ENCODE peak calls at places on chromosomes 7 and 10, in four cellular contexts. T, E, Z and X are unnamed samples.
A peak's percentile ranks its signal among the peaks of the same experiment; 100 is the strongest.

GRCh38 chr10:131354380-131354779 is 42.9 kb upstream of the TCERG1L start:
- DNase-seq in Z (no peak), T (peak; percentile 50), E (no peak), X (no peak)

GRCh38 chr7:81934596-81935301 is 164.9 kb upstream of the HGF start:
- DNase-seq in Z (no peak), T (no peak), E (no peak), X (no peak)

GRCh38 chr10:125662616-125663015 is 20.3 kb downstream of the TEX36 start:
- DNase-seq in T (no peak), E (no peak), Z (no peak), X (no peak)

GRCh38 chr7:135362871-135363270 is 129.2 kb downstream of the STRA8 start:
- DNase-seq in T (no peak), Z (no peak), E (no peak), X (no peak)

GRCh38 chr7:75969704-75970498 is 24.5 kb downstream of the TMEM120A start:
- DNase-seq in E (no peak), Z (no peak), T (no peak), X (no peak)

GRCh38 chr10:44980309-44981171 is 1.9 kb upstream of the DEPP1 start:
- DNase-seq in T (no peak), Z (no peak), E (no peak), X (no peak)

GRCh38 chr10:61987951-61988379 is 86.5 kb downstream of the ARID5B start:
- DNase-seq in T (no peak), E (no peak), Z (no peak), X (no peak)

GRCh38 chr10:50452603-50453002 is 171.2 kb downstream of the SGMS1 start:
- DNase-seq in Z (no peak), T (no peak), E (no peak), X (no peak)

GRCh38 chr10:84196083-84196482 is 1.7 kb downstream of the CDHR1 start:
- DNase-seq in Z (no peak), E (no peak), T (no peak), X (no peak)

GRCh38 chr10:110820321-110820814 is 51.4 kb upstream of the PDCD4 start:
- DNase-seq in T (no peak), Z (peak; percentile 79), E (no peak), X (peak; percentile 61)

GRCh38 chr10:110822708-110823291 is 48.9 kb upstream of the PDCD4 start:
- DNase-seq in Z (no peak), T (no peak), E (no peak), X (no peak)

GRCh38 chr10:110821508-110821907 is 50.2 kb upstream of the PDCD4 start:
- DNase-seq in T (no peak), E (no peak), Z (peak; percentile 72), X (no peak)

GRCh38 chr10:110824152-110824441 is 47.6 kb upstream of the PDCD4 start:
- DNase-seq in Z (no peak), E (no peak), T (no peak), X (no peak)

DNA sequence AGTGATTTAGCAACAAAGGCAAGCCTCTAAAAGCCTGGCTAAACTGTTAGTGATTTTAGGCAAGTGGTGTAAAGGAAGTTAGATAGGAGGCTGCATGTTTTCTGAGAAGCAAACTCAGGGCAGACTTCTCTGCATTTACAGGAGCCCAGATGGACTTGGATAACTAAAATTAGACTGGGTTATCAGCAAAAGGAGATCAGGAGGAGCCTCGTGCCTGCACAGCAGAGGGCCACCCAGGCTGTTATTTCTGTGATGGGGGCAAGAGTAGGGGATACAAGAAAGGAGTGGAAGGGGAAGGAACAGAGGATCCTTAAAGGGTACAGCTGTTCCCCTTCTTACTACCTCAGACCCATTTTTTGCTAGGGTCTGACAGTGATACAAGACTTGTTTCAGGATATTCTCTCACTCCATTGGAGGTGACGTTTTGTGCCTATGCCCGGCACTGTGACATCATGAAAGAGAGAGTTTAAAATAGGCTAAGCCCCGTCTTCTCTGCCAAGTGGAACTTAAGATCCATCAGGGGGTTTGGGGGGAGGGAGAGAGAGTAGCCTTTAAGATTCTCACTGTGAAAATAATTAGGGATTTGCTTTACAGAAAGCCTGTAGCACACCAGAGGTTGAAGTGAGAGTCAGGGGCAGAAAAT is 49.5 kb upstream of the PDCD4 start:
- DNase-seq in T (no peak), E (no peak), Z (no peak), X (no peak)
- H3K4me1 ChIP-seq in T (no peaks in the 10 kb centered on the region), E (peaks cover 4% of the 10 kb centered on the region), Z (peaks cover 53% of the 10 kb centered on the region), X (peaks cover 52% of the 10 kb centered on the region)

GRCh38 chr7:835021-835420 is 2.7 kb downstream of the SUN1 start:
- DNase-seq in T (no peak), Z (no peak), E (no peak), X (no peak)

GRCh38 chr7:832968-833424 is 720 bp downstream of the SUN1 start:
- DNase-seq in E (no peak), T (no peak), Z (no peak), X (no peak)

GRCh38 chr7:832292-832967 is at the start of gene SUN1:
- DNase-seq in E (peak; percentile 31), T (no peak), Z (no peak), X (no peak)

GRCh38 chr7:834277-834676 is 2.0 kb downstream of the SUN1 start:
- DNase-seq in T (no peak), Z (no peak), E (no peak), X (no peak)

GRCh38 chr7:833601-834258 is 1.5 kb downstream of the SUN1 start:
- DNase-seq in E (no peak), T (no peak), Z (no peak), X (no peak)
- H3K4me1 ChIP-seq in E (peaks cover 36% of the 10 kb centered on the region), T (peaks cover 37% of the 10 kb centered on the region), Z (peaks cover 48% of the 10 kb centered on the region), X (no peaks in the 10 kb centered on the region)

GRCh38 chr7:17477182-17477581 is 178.7 kb downstream of the AHR start:
- DNase-seq in E (no peak), T (no peak), Z (no peak), X (no peak)

GRCh38 chr7:17472939-17473338 is 174.5 kb downstream of the AHR start:
- DNase-seq in E (no peak), Z (no peak), T (peak; percentile 84), X (no peak)

GRCh38 chr7:17474724-17475344 is 176.4 kb downstream of the AHR start:
- DNase-seq in T (peak; percentile 61), Z (no peak), E (no peak), X (peak; percentile 15)

DNA sequence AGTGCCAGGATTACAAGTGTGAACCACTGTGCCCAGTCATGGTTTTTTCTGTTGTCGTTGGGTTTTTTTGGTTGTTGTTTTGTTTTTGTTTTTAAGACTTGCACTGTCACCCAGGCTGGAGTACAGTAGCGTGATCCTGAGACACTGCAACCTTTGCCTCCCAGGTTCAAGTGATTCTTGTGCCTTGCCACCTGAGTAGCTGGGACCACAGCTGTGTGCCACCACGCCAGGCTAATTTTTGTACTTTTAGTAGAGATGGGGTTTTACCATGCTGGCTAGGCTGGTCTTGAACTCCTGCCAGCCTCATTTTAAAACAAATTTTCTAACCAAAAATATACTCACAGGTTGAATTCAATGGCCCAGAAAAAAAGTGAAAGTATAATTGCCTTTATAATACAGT is 174.1 kb downstream of the AHR start:
- DNase-seq in E (no peak), T (peak; percentile 86), Z (no peak), X (no peak)
- H3K4me1 ChIP-seq in E (no peaks in the 10 kb centered on the region), T (peaks cover 34% of the 10 kb centered on the region), Z (no peaks in the 10 kb centered on the region), X (no peaks in the 10 kb centered on the region)

DNA sequence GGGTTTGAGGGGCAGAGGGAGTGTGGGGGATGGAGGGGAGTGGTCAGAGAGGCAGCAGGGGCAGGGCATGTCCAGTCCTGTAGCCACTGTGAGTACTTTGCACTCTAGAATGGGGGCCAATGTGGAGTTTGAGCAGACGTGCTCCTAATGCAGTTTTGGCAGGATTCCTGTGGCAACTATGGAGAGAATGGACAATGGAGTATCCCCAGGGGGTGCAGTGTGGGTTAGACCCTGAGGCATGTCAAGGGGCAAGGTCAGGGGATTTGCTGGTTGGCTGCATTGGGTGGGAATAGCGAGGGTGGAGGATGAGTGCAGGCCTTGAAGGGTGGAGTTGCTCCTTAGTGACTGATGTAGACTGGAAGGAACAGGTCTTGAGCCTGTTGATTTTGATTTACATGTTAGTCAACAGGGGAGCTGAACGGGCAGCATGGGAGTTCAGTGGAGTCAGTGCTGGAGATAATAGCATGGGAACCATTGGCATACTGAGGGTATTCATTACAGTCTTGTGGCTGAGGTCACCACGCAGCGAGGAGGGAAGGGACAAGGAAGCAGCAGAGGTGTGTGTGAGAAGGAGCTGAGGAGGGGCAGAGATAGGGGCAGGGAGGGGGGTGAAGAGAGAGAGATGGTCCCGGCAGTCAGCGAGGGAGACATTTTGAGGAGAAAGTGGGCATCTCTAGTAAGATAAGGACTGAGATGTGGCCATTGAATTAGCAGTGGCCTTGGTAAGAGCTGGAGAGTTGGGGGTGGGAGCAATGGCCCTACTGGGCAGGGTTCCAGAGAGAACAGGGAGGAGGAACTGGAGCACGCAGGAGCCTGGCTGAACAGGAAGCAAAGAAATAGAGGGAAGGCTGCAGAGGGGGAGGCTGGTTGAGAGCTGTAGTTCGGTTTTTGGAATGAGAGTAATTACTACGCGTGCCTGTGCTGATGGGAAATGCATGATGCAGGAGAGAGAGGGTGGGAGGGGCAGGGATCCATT is 112.7 kb downstream of the CCNY start:
- DNase-seq in E (no peak), T (no peak), Z (no peak), X (no peak)
- H3K4me1 ChIP-seq in E (peaks cover 67% of the 10 kb centered on the region), T (peaks cover 6% of the 10 kb centered on the region), Z (peaks cover 53% of the 10 kb centered on the region), X (peaks cover 22% of the 10 kb centered on the region)

DNA sequence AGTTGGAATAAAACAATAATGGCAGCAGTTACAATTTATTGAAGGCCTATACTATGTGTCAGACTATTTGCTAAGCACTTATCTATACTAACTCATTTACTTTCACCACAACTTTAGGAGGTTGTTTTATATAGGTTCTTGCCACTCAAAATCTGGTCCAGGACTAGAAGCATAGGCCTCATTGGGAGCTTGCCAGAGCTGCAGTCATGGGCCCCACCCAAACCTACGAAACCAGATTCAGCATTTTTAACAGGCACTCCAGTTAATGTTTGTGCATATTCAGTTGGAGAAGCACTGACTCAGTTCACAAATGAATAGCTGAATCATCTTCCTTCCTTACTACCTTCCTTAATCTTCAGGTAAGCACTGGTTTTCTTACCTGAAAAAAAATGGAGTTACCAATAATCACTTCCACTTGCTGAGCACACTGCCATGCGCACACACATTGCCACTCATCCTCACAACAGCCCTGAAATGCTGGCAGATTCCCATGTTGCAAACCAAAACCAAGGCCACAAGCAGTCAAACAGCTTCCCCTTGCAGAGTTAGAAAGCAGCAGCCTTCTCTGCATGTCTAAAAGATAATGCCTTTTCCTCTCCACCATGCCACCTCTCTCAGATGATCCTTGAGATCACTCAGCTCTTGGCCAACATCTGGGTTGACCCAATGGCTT is 122.4 kb downstream of the SLC16A9 start:
- DNase-seq in E (no peak), Z (no peak), T (no peak), X (no peak)
- H3K4me1 ChIP-seq in E (no peaks in the 10 kb centered on the region), Z (no peaks in the 10 kb centered on the region), T (no peaks in the 10 kb centered on the region), X (no peaks in the 10 kb centered on the region)

GRCh38 chr10:79258894-79259293 is 88.4 kb upstream of the PPIF start:
- DNase-seq in E (no peak), Z (no peak), T (no peak), X (peak; percentile 58)
- H3K4me1 ChIP-seq in E (no peaks in the 10 kb centered on the region), Z (peaks cover 31% of the 10 kb centered on the region), T (peaks cover 100% of the 10 kb centered on the region), X (peaks cover 82% of the 10 kb centered on the region)

DNA sequence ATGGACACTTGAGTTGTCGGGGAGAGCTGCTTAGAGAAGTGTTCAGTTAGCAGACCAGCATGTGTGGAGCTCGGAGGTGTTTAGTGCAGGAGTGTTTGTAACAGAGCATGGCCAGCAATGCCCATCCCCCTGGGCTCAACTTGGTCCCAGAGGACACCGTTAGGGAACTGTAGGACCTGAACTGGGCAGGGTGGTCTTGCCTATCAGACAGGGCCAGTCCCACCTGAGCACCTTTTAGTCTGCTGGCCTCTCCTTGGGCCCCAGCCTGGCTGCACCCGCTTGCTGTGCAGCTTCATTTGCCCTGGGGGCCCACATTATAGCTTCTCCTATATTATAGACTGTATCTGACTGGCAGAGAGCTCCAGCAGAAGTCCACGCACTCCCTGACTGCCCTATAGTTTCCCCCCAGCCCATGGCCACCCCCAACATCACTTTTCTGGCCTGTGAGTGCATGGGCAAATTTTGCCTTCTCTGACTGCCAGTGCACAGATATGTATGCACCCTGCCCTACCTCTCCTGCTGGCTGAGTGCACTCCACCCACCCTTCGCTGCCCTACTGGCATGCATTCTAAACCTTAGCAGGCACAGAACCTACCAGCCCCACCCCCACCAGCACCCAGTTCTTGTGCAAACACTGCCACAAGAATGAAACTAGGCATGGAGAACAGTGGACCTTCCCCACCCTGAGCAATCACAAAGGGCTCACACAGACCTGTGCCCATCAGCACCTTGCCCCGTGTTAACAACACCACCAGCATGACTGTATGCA is 1030.6 kb upstream of the GHITM start:
- DNase-seq in E (no peak), Z (no peak), T (no peak), X (no peak)
- H3K4me1 ChIP-seq in E (no peaks in the 10 kb centered on the region), Z (no peaks in the 10 kb centered on the region), T (no peaks in the 10 kb centered on the region), X (no peaks in the 10 kb centered on the region)